ENCODE peak calls at places on chromosomes 1 and 21, in ten cellular contexts. H is heart left ventricle, B is A549, R is heart right ventricle, S is thoracic aorta, I is aorta, M is tibial artery, E is colonic mucosa, F is GM23338, A is HepG2. P is an unnamed sample.

GRCh38 chr21:41479686-41480085 is 28.3 kb downstream of the TMPRSS2 start:
- DNase-seq in H (no peak), B (no peak), R (no peak), S (no peak), I (peak; percentile 35), M (no peak), E (no peak), F (peak; percentile 21), A (no peak), P (no peak)

GRCh38 chr21:27244356-27244755 is 277.5 kb upstream of the ADAMTS5 start:
- DNase-seq in H (no peak), B (no peak), R (no peak), S (no peak), I (no peak), M (no peak), E (no peak), F (no peak), A (no peak), P (no peak)

GRCh38 chr1:30984167-30984870 is 75.8 kb upstream of the SDC3 start:
- DNase-seq in H (no peak), B (no peak), R (no peak), S (no peak), I (no peak), M (no peak), E (no peak), F (no peak), A (no peak), P (no peak)

GRCh38 chr1:180928272-180929230 is 15.9 kb downstream of the KIAA1614 start:
- DNase-seq in H (no peak), B (no peak), R (no peak), S (no peak), I (peak; percentile 7), M (no peak), E (no peak), F (no peak), A (peak; percentile 55), P (no peak)

GRCh38 chr1:31010081-31010989 is 55.2 kb downstream of the PUM1 start:
- DNase-seq in H (no peak), B (no peak), R (no peak), S (no peak), I (no peak), M (no peak), E (no peak), F (no peak), A (no peak), P (no peak)

GRCh38 chr21:45456836-45457160 is 51.8 kb downstream of the COL18A1 start:
- DNase-seq in H (no peak), B (no peak), R (peak; percentile 11), S (no peak), I (peak; percentile 45), M (no peak), E (no peak), F (no peak), A (no peak), P (no peak)

GRCh38 chr1:224747578-224747977 is 131.5 kb downstream of the CNIH3 start:
- DNase-seq in H (no peak), B (no peak), R (no peak), S (no peak), I (no peak), M (no peak), E (no peak), F (no peak), A (no peak), P (no peak)

GRCh38 chr1:84835169-84835568 is 57.8 kb downstream of the LPAR3 start:
- DNase-seq in H (no peak), B (no peak), R (no peak), S (no peak), I (no peak), M (no peak), E (no peak), F (no peak), A (no peak), P (no peak)

GRCh38 chr1:215661033-215661432 is 93.9 kb downstream of the KCTD3 start:
- DNase-seq in H (no peak), B (no peak), R (no peak), S (no peak), I (no peak), M (no peak), E (no peak), F (no peak), A (no peak), P (no peak)

GRCh38 chr1:194062526-194062925 is 876.1 kb upstream of the B3GALT2 start:
- DNase-seq in H (no peak), B (no peak), R (no peak), S (no peak), I (no peak), M (no peak), E (no peak), F (no peak), A (no peak), P (no peak)

GRCh38 chr1:182248721-182249120 is 142.9 kb downstream of the GLUL start:
- DNase-seq in H (no peak), B (no peak), R (no peak), S (no peak), I (no peak), M (no peak), E (no peak), F (no peak), A (no peak), P (no peak)

GRCh38 chr1:32494196-32494595 is 29.3 kb downstream of the ZBTB8B start:
- DNase-seq in H (no peak), B (no peak), R (no peak), S (no peak), I (no peak), M (no peak), E (no peak), F (no peak), A (no peak), P (no peak)

GRCh38 chr1:212555426-212555825 is 53.1 kb upstream of the ATF3 start:
- DNase-seq in H (no peak), B (no peak), R (no peak), S (no peak), I (no peak), M (no peak), E (no peak), F (no peak), A (no peak), P (no peak)

GRCh38 chr1:156776942-156777341 is 9.6 kb downstream of the PRCC start:
- DNase-seq in H (no peak), B (no peak), R (no peak), S (no peak), I (no peak), M (no peak), E (no peak), F (no peak), A (no peak), P (no peak)

GRCh38 chr1:27922272-27922671 is 12.5 kb upstream of the SMPDL3B start:
- DNase-seq in H (no peak), B (no peak), R (no peak), S (no peak), I (no peak), M (no peak), E (peak; percentile 40), F (no peak), A (no peak), P (no peak)

GRCh38 chr1:179082308-179083030 is 599 bp downstream of the TOR3A start:
- DNase-seq in H (peak; percentile 33), B (peak; percentile 50), R (peak; percentile 39), S (no peak), I (peak; percentile 60), M (no peak), E (peak; percentile 44), F (peak; percentile 66), A (peak; percentile 46), P (no peak)
- H3K4me1 ChIP-seq in H (peaks cover 34% of the 10 kb centered on the region), B (peaks cover 20% of the 10 kb centered on the region), R (peaks cover 31% of the 10 kb centered on the region), S (peaks cover 18% of the 10 kb centered on the region), I (no peaks in the 10 kb centered on the region), M (peaks cover 15% of the 10 kb centered on the region), E (peaks cover 5% of the 10 kb centered on the region), F (peaks cover 8% of the 10 kb centered on the region), A (peaks cover 39% of the 10 kb centered on the region), P (peaks cover 8% of the 10 kb centered on the region)

GRCh38 chr1:16374266-16374665 is 7.2 kb downstream of the SZRD1 start:
- DNase-seq in H (no peak), B (no peak), R (no peak), S (no peak), I (no peak), M (no peak), E (no peak), F (no peak), A (no peak), P (no peak)
- H3K27ac ChIP-seq in H (no peak overlapping the region), B (peak overlapping the region; percentile 97), R (no peak overlapping the region), S (peak overlapping the region; percentile 59), I (peak overlapping the region; percentile 87), M (peak overlapping the region; percentile 3), E (no peak overlapping the region), F (peak overlapping the region; percentile 78), A (no peak overlapping the region), P (no peak overlapping the region)

GRCh38 chr21:33684068-33684467 is 41.8 kb downstream of the ITSN1 start:
- DNase-seq in H (no peak), B (no peak), R (no peak), S (no peak), I (no peak), M (no peak), E (no peak), F (no peak), A (no peak), P (no peak)
- H3K4me1 ChIP-seq in H (peaks cover 63% of the 10 kb centered on the region), B (peaks cover 55% of the 10 kb centered on the region), R (peaks cover 58% of the 10 kb centered on the region), S (peaks cover 70% of the 10 kb centered on the region), I (peaks cover 17% of the 10 kb centered on the region), M (peaks cover 29% of the 10 kb centered on the region), E (no peaks in the 10 kb centered on the region), F (peaks cover 44% of the 10 kb centered on the region), A (peaks cover 74% of the 10 kb centered on the region), P (peaks cover 3% of the 10 kb centered on the region)

GRCh38 chr1:155134322-155134721 is 1.3 kb upstream of the SLC50A1 start:
- DNase-seq in H (no peak), B (no peak), R (no peak), S (no peak), I (no peak), M (no peak), E (no peak), F (no peak), A (no peak), P (no peak)

GRCh38 chr1:155135416-155136197 is at the start of gene SLC50A1:
- DNase-seq in H (peak; percentile 96), B (peak; percentile 91), R (peak; percentile 95), S (peak; percentile 85), I (peak; percentile 97), M (peak; percentile 91), E (peak; percentile 95), F (peak; percentile 96), A (peak; percentile 86), P (peak; percentile 87)

GRCh38 chr1:155134858-155135415 is 715 bp upstream of the SLC50A1 start:
- DNase-seq in H (peak; percentile 87), B (peak; percentile 94), R (peak; percentile 74), S (peak; percentile 96), I (peak; percentile 96), M (peak; percentile 94), E (peak; percentile 93), F (peak; percentile 70), A (peak; percentile 90), P (no peak)

GRCh38 chr1:155131846-155132245 is 3.8 kb upstream of the SLC50A1 start:
- DNase-seq in H (no peak), B (no peak), R (no peak), S (no peak), I (no peak), M (no peak), E (no peak), F (no peak), A (no peak), P (no peak)

DNA sequence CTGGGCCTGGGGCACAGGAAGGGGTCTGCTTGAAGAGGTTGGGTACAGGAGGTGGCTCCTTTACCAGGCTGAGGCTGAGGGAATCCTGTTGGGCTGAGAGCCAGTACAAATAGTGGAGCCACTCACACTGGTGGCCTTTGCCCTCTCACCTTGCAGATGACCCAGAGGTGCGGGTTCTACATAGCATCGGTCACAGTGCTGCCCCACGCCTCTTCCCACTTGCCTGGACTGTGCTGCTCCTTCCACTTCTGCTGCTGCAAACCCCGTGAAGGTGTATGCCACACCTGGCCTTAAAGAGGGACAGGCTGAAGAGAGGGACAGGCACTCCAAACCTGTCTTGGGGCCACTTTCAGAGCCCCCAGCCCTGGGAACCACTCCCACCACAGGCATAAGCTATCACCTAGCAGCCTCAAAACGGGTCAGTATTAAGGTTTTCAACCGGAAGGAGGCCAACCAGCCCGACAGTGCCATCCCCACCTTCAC is 1.8 kb upstream of the SLC50A1 start:
- DNase-seq in H (no peak), B (no peak), R (no peak), S (no peak), I (no peak), M (no peak), E (peak; percentile 43), F (no peak), A (peak; percentile 54), P (no peak)
- H3K27ac ChIP-seq in H (peak overlapping the region; percentile 90), B (no peak overlapping the region), R (peak overlapping the region; percentile 98), S (peak overlapping the region; percentile 94), I (no peak overlapping the region), M (no peak overlapping the region), E (peak overlapping the region; percentile 98), F (no peak overlapping the region), A (peak overlapping the region; percentile 89), P (no peak overlapping the region)

P was measured in iPS DF 6.9.